ENCODE peak calls at places on chromosomes 13 and 19, in six cellular contexts. C is psoas muscle, P is GM12865, O is Peyer's patch, Z is ascending aorta, X is fibroblast of pulmonary artery. Y is an unnamed sample.

GRCh38 chr19:5290336-5291262 is 50.0 kb downstream of the PTPRS start:
- DNase-seq in C (no peak), P (no peak), O (no peak), Z (no peak), X (no peak), Y (no peak)

GRCh38 chr13:66154354-66154753 is 1075.8 kb downstream of the PCDH9 start:
- DNase-seq in C (no peak), P (no peak), O (no peak), Z (no peak), X (no peak), Y (no peak)

GRCh38 chr19:33487901-33488817 is 33.4 kb downstream of the PEPD start:
- DNase-seq in C (no peak), P (no peak), O (no peak), Z (no peak), X (no peak), Y (no peak)

GRCh38 chr13:27353166-27353583 is 71.2 kb upstream of the GTF3A start:
- DNase-seq in C (no peak), P (peak), O (no peak), Z (no peak), X (peak), Y (no peak)

GRCh38 chr19:30666301-30666803 is 294.2 kb downstream of the ZNF536 start:
- DNase-seq in C (peak), P (peak), O (no peak), Z (no peak), X (peak), Y (no peak)

GRCh38 chr19:23718802-23719201 is 31.8 kb upstream of the ZNF675 start:
- DNase-seq in C (no peak), P (no peak), O (no peak), Z (no peak), X (no peak), Y (no peak)

GRCh38 chr13:113741101-113741731 is 17.8 kb upstream of the TMEM255B start:
- DNase-seq in C (no peak), P (no peak), O (no peak), Z (no peak), X (no peak), Y (no peak)

GRCh38 chr19:44623080-44623479 is 9.7 kb downstream of the IGSF23 start:
- DNase-seq in C (no peak), P (no peak), O (no peak), Z (no peak), X (peak), Y (no peak)

GRCh38 chr19:35717665-35718344 is at the start of gene KMT2B:
- DNase-seq in C (peak), P (peak), O (no peak), Z (no peak), X (no peak), Y (no peak)

GRCh38 chr19:1469936-1470863 is 8.8 kb downstream of the C19orf25 start:
- DNase-seq in C (peak), P (peak), O (peak), Z (no peak), X (no peak), Y (no peak)

GRCh38 chr19:46101293-46101692 is 23.2 kb downstream of the IGFL3 start:
- DNase-seq in C (no peak), P (no peak), O (no peak), Z (no peak), X (no peak), Y (no peak)

GRCh38 chr19:532578-533484 is 1.3 kb downstream of the CDC34 start:
- DNase-seq in C (peak), P (peak), O (no peak), Z (no peak), X (peak), Y (peak)

GRCh38 chr19:45782162-45782623 is at the start of gene DMPK:
- DNase-seq in C (peak), P (no peak), O (no peak), Z (no peak), X (no peak), Y (no peak)

GRCh38 chr19:29771708-29772415 is 39.9 kb upstream of the CCNE1 start:
- DNase-seq in C (peak), P (peak), O (no peak), Z (no peak), X (peak), Y (peak)

GRCh38 chr19:31348416-31349159 is 648 bp downstream of the TSHZ3 start:
- DNase-seq in C (peak), P (no peak), O (no peak), Z (no peak), X (peak), Y (no peak)

GRCh38 chr19:3358919-3359849 is 7.2 kb upstream of the NFIC start:
- DNase-seq in C (peak), P (peak), O (peak), Z (no peak), X (peak), Y (peak)

GRCh38 chr19:38837304-38837626 is 5.7 kb upstream of the ECH1 start:
- DNase-seq in C (no peak), P (no peak), O (no peak), Z (no peak), X (no peak), Y (no peak)

GRCh38 chr19:7904074-7905020 is 670 bp downstream of the MAP2K7 start:
- DNase-seq in C (peak), P (peak), O (peak), Z (no peak), X (no peak), Y (no peak)

GRCh38 chr19:8487137-8487851 is 15.1 kb downstream of the PRAM1 start:
- DNase-seq in C (no peak), P (peak), O (peak), Z (peak), X (no peak), Y (no peak)

GRCh38 chr13:49356224-49356623 is 87.6 kb downstream of the CAB39L start:
- DNase-seq in C (no peak), P (no peak), O (no peak), Z (no peak), X (peak), Y (no peak)

GRCh38 chr19:7349961-7350711 is 1.4 kb downstream of the ARHGEF18 start:
- DNase-seq in C (no peak), P (peak), O (peak), Z (no peak), X (no peak), Y (no peak)

GRCh38 chr19:29491995-29492577 is 33.7 kb upstream of the VSTM2B start:
- DNase-seq in C (no peak), P (no peak), O (no peak), Z (no peak), X (no peak), Y (no peak)

GRCh38 chr13:30963794-30964193 is 31.3 kb downstream of the TEX26 start:
- DNase-seq in C (no peak), P (no peak), O (no peak), Z (no peak), X (peak), Y (no peak)

DNA sequence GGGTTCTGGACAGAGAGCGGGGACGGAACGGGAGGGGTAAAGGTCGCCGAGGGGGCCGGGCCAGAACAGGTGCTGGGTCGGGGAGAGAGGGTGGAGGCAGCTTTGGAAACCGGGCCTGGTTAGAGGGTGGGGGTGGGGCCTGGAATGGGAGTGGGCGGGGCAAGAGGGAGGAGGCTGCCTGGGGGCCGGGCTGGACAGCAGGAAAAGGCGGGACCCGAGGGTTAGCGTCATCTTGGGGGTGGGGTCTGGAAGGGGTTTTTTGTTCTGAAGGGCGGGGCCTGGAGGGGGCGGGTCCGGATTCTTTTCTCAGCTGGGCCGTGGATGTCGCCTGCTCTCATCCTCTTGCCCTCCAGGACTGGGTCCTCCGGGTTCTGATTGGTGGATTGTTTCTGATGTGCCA is 4.3 kb upstream of the ZNF813 start:
- DNase-seq in C (peak), P (no peak), O (no peak), Z (no peak), X (no peak), Y (no peak)
- H3K4me3 ChIP-seq in C (peak), P (no peak), O (no peak), Z (no peak), X (no peak), Y (no peak)

DNA sequence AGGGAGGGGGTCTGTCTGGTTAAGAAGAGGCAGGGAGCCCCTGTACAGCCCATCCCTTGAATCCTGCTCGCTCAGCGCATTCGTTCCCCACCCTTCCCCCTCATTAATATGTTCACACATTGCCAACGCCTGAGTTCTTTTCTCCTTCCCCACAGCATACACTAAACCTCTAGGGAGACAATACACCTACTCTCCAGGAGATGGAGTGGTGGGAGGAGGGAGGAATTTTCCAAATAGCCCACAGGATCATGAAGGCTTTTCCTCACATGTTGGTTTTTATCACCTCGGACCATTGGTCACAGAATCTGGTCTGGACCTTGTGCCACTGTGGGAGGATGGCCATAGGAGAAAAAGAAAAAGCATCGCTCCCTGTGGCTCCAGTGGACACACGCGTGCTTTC is 294.9 kb downstream of the SHISA2 start:
- DNase-seq in C (no peak), P (no peak), O (no peak), Z (no peak), X (no peak), Y (no peak)
- TF ChIP-seq CTCF in C (no peak), P (no peak), O (no peak), Z (no peak), X (no peak), Y (no peak)

GRCh38 chr13:111406636-111407035 is 86.2 kb downstream of the TEX29 start:
- DNase-seq in C (no peak), P (no peak), O (no peak), Z (no peak), X (no peak), Y (no peak)

GRCh38 chr13:111410232-111411021 is 90.0 kb downstream of the TEX29 start:
- DNase-seq in C (no peak), P (no peak), O (no peak), Z (no peak), X (no peak), Y (no peak)

GRCh38 chr13:111411186-111411858 is 90.9 kb downstream of the TEX29 start:
- DNase-seq in C (no peak), P (no peak), O (no peak), Z (no peak), X (no peak), Y (no peak)

GRCh38 chr13:111407381-111408131 is 87.1 kb downstream of the TEX29 start:
- DNase-seq in C (no peak), P (no peak), O (no peak), Z (no peak), X (no peak), Y (no peak)

GRCh38 chr13:111409413-111409812 is 89.0 kb downstream of the TEX29 start:
- DNase-seq in C (no peak), P (no peak), O (no peak), Z (no peak), X (no peak), Y (no peak)
- H3K4me3 ChIP-seq in C (no peak), P (no peak), O (no peak), Z (no peak), X (no peak), Y (no peak)

GRCh38 chr13:32203736-32204135 is 111.4 kb downstream of the ZAR1L start:
- DNase-seq in C (no peak), P (no peak), O (no peak), Z (no peak), X (no peak), Y (no peak)

GRCh38 chr13:32201809-32202208 is 113.4 kb downstream of the ZAR1L start:
- DNase-seq in C (no peak), P (no peak), O (no peak), Z (no peak), X (no peak), Y (no peak)

GRCh38 chr13:32200741-32201140 is 114.4 kb downstream of the ZAR1L start:
- DNase-seq in C (no peak), P (no peak), O (no peak), Z (no peak), X (peak), Y (no peak)

GRCh38 chr13:32199168-32199567 is 116.0 kb downstream of the ZAR1L start:
- DNase-seq in C (no peak), P (no peak), O (no peak), Z (no peak), X (no peak), Y (no peak)

GRCh38 chr13:32202268-32202667 is 112.9 kb downstream of the ZAR1L start:
- DNase-seq in C (no peak), P (no peak), O (no peak), Z (no peak), X (no peak), Y (no peak)
- TF ChIP-seq CTCF in C (no peak), P (no peak), O (no peak), Z (no peak), X (no peak), Y (no peak)

GRCh38 chr19:52171321-52172169 is at the start of gene ZNF836:
- DNase-seq in C (peak), P (peak), O (peak), Z (peak), X (peak), Y (peak)

GRCh38 chr19:52172347-52172746 is 926 bp upstream of the ZNF836 start:
- DNase-seq in C (no peak), P (no peak), O (no peak), Z (no peak), X (no peak), Y (no peak)

GRCh38 chr19:52176574-52176973 is 5.2 kb upstream of the ZNF836 start:
- DNase-seq in C (no peak), P (no peak), O (no peak), Z (no peak), X (no peak), Y (no peak)

GRCh38 chr19:52170304-52170703 is 1.1 kb downstream of the ZNF836 start:
- DNase-seq in C (no peak), P (no peak), O (no peak), Z (no peak), X (no peak), Y (no peak)

DNA sequence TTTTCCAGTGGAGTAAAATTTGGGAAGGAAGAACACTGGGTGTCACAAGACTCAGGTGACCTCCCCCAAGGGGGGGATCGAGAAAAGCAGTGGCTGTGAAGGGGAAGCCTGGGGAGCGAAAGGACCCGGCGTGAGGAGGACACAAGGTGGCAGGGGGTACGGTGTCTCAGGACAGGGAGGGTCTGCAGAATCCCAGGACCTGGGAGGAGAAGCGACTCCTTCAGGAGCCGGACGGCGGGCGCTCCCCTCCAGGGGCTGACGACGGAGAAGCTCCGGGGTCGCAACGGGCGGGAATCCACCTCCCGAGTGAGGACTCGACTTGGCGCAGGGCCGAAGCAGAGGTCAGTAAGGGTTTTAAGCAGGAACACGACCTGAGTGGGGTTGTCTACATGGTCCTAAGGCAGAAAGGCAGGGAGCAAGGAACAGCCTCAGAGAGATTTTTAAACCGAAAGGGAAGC is 529 bp downstream of the ZNF836 start:
- DNase-seq in C (peak), P (no peak), O (no peak), Z (no peak), X (no peak), Y (no peak)
- H3K4me3 ChIP-seq in C (peak), P (peak), O (peak), Z (peak), X (peak), Y (peak)

GRCh38 chr13:107271226-107271625 is 703.3 kb upstream of the ARGLU1 start:
- DNase-seq in C (no peak), P (no peak), O (no peak), Z (no peak), X (peak), Y (no peak)
- TF ChIP-seq CTCF in C (no peak), P (no peak), O (no peak), Z (no peak), X (no peak), Y (no peak)

GRCh38 chr19:49435670-49436069 is 5.7 kb downstream of the SLC17A7 start:
- DNase-seq in C (no peak), P (no peak), O (no peak), Z (no peak), X (no peak), Y (no peak)
- H3K4me3 ChIP-seq in C (no peak), P (no peak), O (no peak), Z (no peak), X (no peak), Y (no peak)